ENCODE peak calls at places on chromosomes 13 and 19, in nine cellular contexts. B is heart left ventricle, O is PC-3, T is cardiac muscle cell, K is esophagus squamous epithelium, D is mucosa of descending colon, J is OCI-LY7, G is SK-N-SH, L is testis. R is an unnamed sample. For H3K4me1, the result is how much of the 10 kb centered on the place peaks cover.

GRCh38 chr19:13093407-13094284 is 9.0 kb downstream of the LYL1 start:
- DNase-seq in J (peak), B (peak), K (no peak), T (peak), G (peak), D (peak), O (peak), L (peak), R (peak)

GRCh38 chr19:927044-927706 is 1.3 kb downstream of the ARID3A start:
- DNase-seq in B (peak), G (peak), T (peak), K (no peak), O (no peak), D (peak), L (no peak), J (peak), R (peak)

GRCh38 chr13:76516013-76516412 is 370.2 kb downstream of the KCTD12 start:
- DNase-seq in B (no peak), J (no peak), T (no peak), O (peak), K (no peak), G (no peak), L (no peak), D (no peak), R (no peak)

GRCh38 chr13:21638319-21639282 is 32.3 kb upstream of the FGF9 start:
- DNase-seq in T (peak), B (no peak), J (peak), L (peak), G (peak), D (no peak), K (no peak), O (peak), R (no peak)

GRCh38 chr13:102295316-102296048 is 106.4 kb downstream of the FGF14 start:
- DNase-seq in L (no peak), T (no peak), B (no peak), G (no peak), O (no peak), D (no peak), J (no peak), K (no peak), R (no peak)

GRCh38 chr19:48308695-48309586 is 16.4 kb upstream of the EMP3 start:
- DNase-seq in T (peak), L (peak), O (no peak), J (peak), G (no peak), K (no peak), B (no peak), D (no peak), R (no peak)

GRCh38 chr19:5805465-5806132 is 732 bp downstream of the NRTN start:
- DNase-seq in L (peak), K (no peak), O (peak), J (peak), D (peak), G (peak), T (peak), B (peak), R (peak)

GRCh38 chr13:28181413-28181812 is 43.1 kb downstream of the PAN3 start:
- DNase-seq in O (peak), G (no peak), J (no peak), K (no peak), T (no peak), D (no peak), L (no peak), B (no peak), R (no peak)

GRCh38 chr19:14619404-14619803 is 36.5 kb downstream of the CLEC17A start:
- DNase-seq in L (no peak), J (no peak), B (no peak), G (no peak), T (no peak), O (no peak), K (no peak), D (no peak), R (no peak)

GRCh38 chr13:23289917-23290357 is 109.2 kb downstream of the SGCG start:
- DNase-seq in K (no peak), D (no peak), B (no peak), O (peak), J (no peak), T (no peak), L (peak), G (peak), R (no peak)

GRCh38 chr13:54029720-54030119 is 1001.1 kb downstream of the OLFM4 start:
- DNase-seq in T (no peak), B (no peak), J (no peak), O (no peak), D (no peak), L (no peak), K (no peak), G (no peak), R (no peak)

GRCh38 chr13:29428310-29428991 is 167.0 kb downstream of the SLC7A1 start:
- DNase-seq in L (peak), K (no peak), D (no peak), G (peak), J (no peak), T (peak), B (peak), O (no peak), R (peak)

GRCh38 chr13:59276436-59276835 is 887.3 kb downstream of the DIAPH3 start:
- DNase-seq in D (no peak), B (no peak), K (no peak), L (no peak), J (no peak), T (no peak), O (no peak), G (no peak), R (no peak)

GRCh38 chr19:2231621-2232221 is 4.4 kb downstream of the PLEKHJ1 start:
- DNase-seq in K (no peak), B (no peak), D (no peak), G (peak), J (peak), O (no peak), T (no peak), L (peak), R (peak)

GRCh38 chr19:55619264-55619663 is 5.1 kb downstream of the ZNF784 start:
- DNase-seq in D (no peak), B (no peak), J (no peak), G (no peak), T (no peak), L (no peak), O (no peak), K (no peak), R (no peak)

GRCh38 chr13:112781287-112781686 is 91.4 kb downstream of the ATP11A start:
- DNase-seq in J (no peak), B (no peak), G (peak), D (no peak), K (no peak), L (no peak), O (no peak), T (no peak), R (no peak)

GRCh38 chr19:16338470-16339360 is 14.1 kb downstream of the KLF2 start:
- DNase-seq in B (peak), K (no peak), G (no peak), T (no peak), D (no peak), J (peak), L (peak), O (peak), R (no peak)

GRCh38 chr13:32736648-32737047 is 150.4 kb downstream of the PDS5B start:
- DNase-seq in K (no peak), B (no peak), L (no peak), G (no peak), J (no peak), T (no peak), D (no peak), O (no peak), R (no peak)

GRCh38 chr13:24127116-24127631 is 33.3 kb upstream of the SPATA13 start:
- DNase-seq in L (no peak), O (peak), J (no peak), T (no peak), K (no peak), B (no peak), G (no peak), D (peak), R (peak)

GRCh38 chr13:85772379-85772778 is 26.8 kb downstream of the SLITRK6 start:
- DNase-seq in B (no peak), T (no peak), D (no peak), L (no peak), J (peak), G (no peak), K (no peak), O (peak), R (no peak)

GRCh38 chr13:94112227-94112626 is 367.3 kb downstream of the DCT start:
- DNase-seq in G (no peak), D (no peak), J (no peak), B (peak), O (peak), T (no peak), K (no peak), L (no peak), R (no peak)

GRCh38 chr13:66543780-66544179 is 686.4 kb downstream of the PCDH9 start:
- DNase-seq in J (peak), T (no peak), B (no peak), L (no peak), O (no peak), G (no peak), K (no peak), D (no peak), R (no peak)
- TF ChIP-seq CTCF in J (peak), T (no peak), B (no peak), L (no peak), O (peak), G (no peak), K (no peak), D (no peak), R (peak)

DNA sequence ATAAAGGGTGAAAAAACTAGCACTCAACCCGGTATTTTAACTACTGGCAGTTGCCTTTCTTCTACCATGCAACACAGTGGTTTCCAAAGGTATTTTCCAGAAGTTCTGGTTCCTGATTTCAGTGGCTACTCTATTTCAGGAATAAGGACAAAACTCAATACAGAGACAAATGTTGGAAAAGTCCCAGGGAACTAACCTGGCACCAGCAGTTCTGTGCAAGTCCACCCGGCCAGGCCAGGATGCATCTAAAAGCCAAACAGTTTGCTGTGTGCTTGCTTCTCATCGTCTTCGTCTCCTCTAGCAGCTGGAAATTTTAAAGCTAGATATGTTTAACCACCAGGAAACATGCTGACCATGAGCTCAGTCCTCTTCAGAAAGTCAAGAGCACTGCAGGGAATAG is 52.5 kb downstream of the FOXO1 start:
- DNase-seq in O (no peak), K (no peak), B (no peak), L (no peak), G (no peak), J (no peak), D (no peak), T (no peak), R (no peak)
- H3K4me1 ChIP-seq in O (under half), K (half or more), B (half or more), L (under half), G (under half), J (under half), D (under half), T (under half), R (under half)

DNA sequence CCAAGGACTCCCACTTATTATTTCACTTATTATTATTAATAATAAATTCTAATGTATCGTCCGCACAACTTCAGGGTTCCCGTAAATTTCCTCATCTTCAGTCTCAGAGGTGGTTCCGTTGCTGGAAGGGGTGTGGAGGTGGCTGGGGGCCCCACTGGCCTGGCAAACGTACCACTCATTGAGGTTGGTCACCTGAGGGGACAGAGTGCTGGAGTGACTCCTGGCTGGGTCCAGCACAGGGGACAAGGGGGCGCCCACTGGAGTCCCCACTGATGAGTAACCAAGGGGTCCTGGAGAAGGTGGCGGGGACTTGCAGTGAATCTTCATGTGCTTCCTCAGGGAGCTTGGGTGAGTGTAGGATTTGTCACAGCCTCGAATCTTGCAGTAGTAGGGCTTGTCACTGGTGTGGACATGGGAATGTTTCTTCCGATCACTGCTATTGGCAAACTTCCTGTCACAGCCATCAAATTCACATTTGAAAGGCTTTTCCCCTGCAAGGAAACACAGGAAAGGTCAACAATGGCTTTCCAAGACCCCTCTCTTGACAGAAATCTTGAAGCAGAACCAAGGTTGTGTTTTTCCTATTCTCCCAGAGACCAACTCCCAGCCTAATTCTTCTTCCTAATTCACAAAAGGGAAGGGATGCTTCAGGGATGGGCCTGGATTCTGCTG is 6.1 kb downstream of the ZIC5 start:
- DNase-seq in G (no peak), L (no peak), B (no peak), D (no peak), J (no peak), K (no peak), O (no peak), T (no peak), R (no peak)
- H3K4me3 ChIP-seq in G (no peak), L (no peak), B (no peak), D (no peak), J (no peak), K (no peak), O (no peak), T (no peak), R (no peak)

GRCh38 chr19:38559428-38560401 is 58.0 kb downstream of the MAP4K1 start:
- DNase-seq in J (peak), L (no peak), T (no peak), K (no peak), G (no peak), B (no peak), D (no peak), O (no peak), R (no peak)

GRCh38 chr19:38554676-38555141 is 63.0 kb downstream of the MAP4K1 start:
- DNase-seq in J (no peak), D (no peak), B (no peak), K (no peak), G (no peak), T (no peak), L (no peak), O (no peak), R (no peak)

GRCh38 chr19:38555200-38555599 is 62.6 kb downstream of the MAP4K1 start:
- DNase-seq in K (no peak), B (no peak), G (no peak), J (no peak), O (no peak), D (no peak), T (no peak), L (no peak), R (no peak)

GRCh38 chr19:38556521-38557174 is 61.1 kb downstream of the MAP4K1 start:
- DNase-seq in J (peak), K (no peak), D (no peak), T (no peak), O (no peak), G (no peak), L (no peak), B (no peak), R (peak)

GRCh38 chr19:38557205-38557799 is 60.5 kb downstream of the MAP4K1 start:
- DNase-seq in L (no peak), B (no peak), J (peak), K (no peak), G (no peak), D (peak), O (peak), T (no peak), R (peak)
- TF ChIP-seq CTCF in L (no peak), B (no peak), J (no peak), K (no peak), G (no peak), D (no peak), O (no peak), T (no peak), R (no peak)

R was measured in Caco-2.